ENCODE peak calls at places on chromosomes 3 and 15, in nine cellular contexts. P, K, C, U, F, H, J, L and S are unnamed samples. For H3K4me1 and H3K9me3, the result is how much of the 10 kb centered on the place peaks cover.

GRCh38 chr3:45552031-45552772 is 42.3 kb upstream of the LIMD1 start:
- DNase-seq in P (no peak), H (no peak), L (no peak), F (no peak), K (no peak), J (no peak), U (no peak), C (no peak), S (no peak)

GRCh38 chr3:133037440-133037839 is 751 bp upstream of the TMEM108 start:
- DNase-seq in C (no peak), P (no peak), H (no peak), K (no peak), U (no peak), J (no peak), F (no peak), L (peak), S (peak)

GRCh38 chr15:70020229-70020628 is 77.5 kb downstream of the TLE3 start:
- DNase-seq in H (no peak), K (no peak), F (no peak), U (no peak), J (no peak), C (no peak), L (no peak), P (no peak), S (no peak)

GRCh38 chr3:126526668-126527005 is 2.7 kb downstream of the CHST13 start:
- DNase-seq in K (no peak), L (peak), U (no peak), F (peak), P (no peak), C (no peak), J (no peak), H (no peak), S (no peak)

GRCh38 chr3:16179771-16180736 is 5.6 kb downstream of the GALNT15 start:
- DNase-seq in K (peak), H (no peak), F (no peak), L (no peak), U (no peak), C (no peak), J (no peak), P (peak), S (no peak)

GRCh38 chr15:32041294-32041693 is 11.0 kb downstream of the CHRNA7 start:
- DNase-seq in L (no peak), U (no peak), K (no peak), P (no peak), H (no peak), F (no peak), C (no peak), J (no peak), S (no peak)

GRCh38 chr15:40238927-40239591 is at the start of gene PAK6:
- DNase-seq in K (no peak), U (peak), H (no peak), P (peak), F (peak), C (peak), J (peak), L (peak), S (no peak)

GRCh38 chr3:184630861-184631260 is 69.3 kb downstream of the EPHB3 start:
- DNase-seq in K (no peak), L (no peak), U (no peak), P (no peak), J (no peak), F (no peak), H (no peak), C (no peak), S (no peak)

GRCh38 chr15:76823903-76824302 is 81.2 kb downstream of the SCAPER start:
- DNase-seq in U (no peak), F (no peak), J (no peak), H (no peak), P (no peak), L (no peak), C (no peak), K (peak), S (no peak)

GRCh38 chr15:90101130-90101968 is 919 bp downstream of the IDH2 start:
- DNase-seq in C (no peak), J (no peak), H (peak), P (peak), F (peak), U (no peak), L (peak), K (no peak), S (peak)

GRCh38 chr3:17033516-17034168 is 148.9 kb downstream of the PLCL2 start:
- DNase-seq in P (no peak), J (peak), L (no peak), C (no peak), K (peak), F (no peak), H (no peak), U (no peak), S (no peak)

GRCh38 chr3:53224026-53224425 is 31.8 kb downstream of the TKT start:
- DNase-seq in F (no peak), J (no peak), C (no peak), K (no peak), P (no peak), U (no peak), L (peak), H (no peak), S (peak)
- H3K4me1 ChIP-seq in F (under half), J (under half), C (under half), K (under half), P (under half), U (under half), L (under half), H (under half), S (under half)

GRCh38 chr3:65779393-65779792 is 259.3 kb downstream of the MAGI1 start:
- DNase-seq in H (no peak), L (no peak), K (no peak), U (no peak), P (no peak), F (no peak), C (no peak), J (no peak), S (no peak)
- H3K9me3 ChIP-seq in H (under half), L (under half), K (under half), U (under half), P (under half), F (under half), C (under half), J (under half), S (under half)

GRCh38 chr3:69174435-69174834 is 52.0 kb upstream of the LMOD3 start:
- DNase-seq in L (no peak), K (no peak), P (no peak), U (no peak), C (no peak), J (no peak), H (no peak), F (no peak), S (no peak)
- H3K4me1 ChIP-seq in L (under half), K (under half), P (under half), U (under half), C (under half), J (under half), H (under half), F (under half), S (under half)

GRCh38 chr15:20271647-20272046 is 270.0 kb downstream of the GOLGA6L6 start:
- DNase-seq in P (no peak), U (no peak), L (no peak), K (no peak), F (no peak), H (no peak), C (no peak), J (no peak), S (no peak)
- H3K9me3 ChIP-seq in P (under half), U (under half), L (under half), K (under half), F (under half), H (under half), C (under half), J (under half), S (under half)

GRCh38 chr3:197549261-197549885 is 6.4 kb downstream of the BDH1 start:
- DNase-seq in L (no peak), F (no peak), U (no peak), K (no peak), H (no peak), J (no peak), C (no peak), P (no peak), S (no peak)

GRCh38 chr3:197554196-197554561 is 1.6 kb downstream of the BDH1 start:
- DNase-seq in C (no peak), L (no peak), F (no peak), U (no peak), P (no peak), H (no peak), K (no peak), J (no peak), S (no peak)

GRCh38 chr3:197550489-197550888 is 5.3 kb downstream of the BDH1 start:
- DNase-seq in H (no peak), C (no peak), F (no peak), U (no peak), J (no peak), P (no peak), K (no peak), L (no peak), S (no peak)

GRCh38 chr3:197554562-197555280 is 1.0 kb downstream of the BDH1 start:
- DNase-seq in J (peak), P (peak), C (peak), K (peak), H (peak), L (peak), F (peak), U (peak), S (peak)

GRCh38 chr3:197552198-197552597 is 3.6 kb downstream of the BDH1 start:
- DNase-seq in J (no peak), K (no peak), C (no peak), H (no peak), F (no peak), P (no peak), U (no peak), L (no peak), S (no peak)
- H3K4me1 ChIP-seq in J (under half), K (under half), C (under half), H (under half), F (under half), P (under half), U (under half), L (under half), S (under half)

GRCh38 chr15:57605491-57605890 is 13.8 kb downstream of the MYZAP start:
- DNase-seq in K (no peak), L (no peak), C (no peak), U (no peak), H (no peak), P (no peak), F (no peak), J (no peak), S (no peak)

GRCh38 chr15:57607570-57608000 is 15.9 kb downstream of the MYZAP start:
- DNase-seq in C (peak), L (peak), J (peak), H (no peak), P (peak), U (no peak), K (peak), F (no peak), S (peak)

GRCh38 chr15:57606048-57606447 is 14.3 kb downstream of the MYZAP start:
- DNase-seq in J (no peak), K (no peak), L (no peak), P (no peak), H (no peak), F (no peak), U (no peak), C (no peak), S (no peak)

GRCh38 chr15:57606816-57607215 is 15.1 kb downstream of the MYZAP start:
- DNase-seq in L (no peak), K (no peak), U (no peak), H (no peak), C (no peak), F (no peak), J (no peak), P (no peak), S (no peak)

GRCh38 chr15:57604502-57604901 is 12.8 kb downstream of the MYZAP start:
- DNase-seq in U (no peak), K (no peak), C (no peak), F (no peak), H (no peak), P (no peak), J (no peak), L (no peak), S (peak)
- H3K9me3 ChIP-seq in U (under half), K (under half), C (under half), F (under half), H (under half), P (under half), J (under half), L (under half), S (under half)

GRCh38 chr3:81732642-81733041 is 28.8 kb downstream of the GBE1 start:
- DNase-seq in F (no peak), U (no peak), K (no peak), L (no peak), J (no peak), P (no peak), C (no peak), H (no peak), S (no peak)

GRCh38 chr3:81728766-81729544 is 32.5 kb downstream of the GBE1 start:
- DNase-seq in P (peak), C (no peak), U (no peak), F (no peak), H (no peak), K (peak), J (no peak), L (no peak), S (no peak)

GRCh38 chr3:81726132-81726531 is 35.3 kb downstream of the GBE1 start:
- DNase-seq in H (no peak), C (no peak), L (no peak), U (no peak), F (no peak), K (peak), J (no peak), P (peak), S (no peak)

GRCh38 chr3:81723732-81724313 is 37.6 kb downstream of the GBE1 start:
- DNase-seq in U (no peak), K (peak), P (peak), H (no peak), F (no peak), L (no peak), C (no peak), J (peak), S (no peak)

DNA sequence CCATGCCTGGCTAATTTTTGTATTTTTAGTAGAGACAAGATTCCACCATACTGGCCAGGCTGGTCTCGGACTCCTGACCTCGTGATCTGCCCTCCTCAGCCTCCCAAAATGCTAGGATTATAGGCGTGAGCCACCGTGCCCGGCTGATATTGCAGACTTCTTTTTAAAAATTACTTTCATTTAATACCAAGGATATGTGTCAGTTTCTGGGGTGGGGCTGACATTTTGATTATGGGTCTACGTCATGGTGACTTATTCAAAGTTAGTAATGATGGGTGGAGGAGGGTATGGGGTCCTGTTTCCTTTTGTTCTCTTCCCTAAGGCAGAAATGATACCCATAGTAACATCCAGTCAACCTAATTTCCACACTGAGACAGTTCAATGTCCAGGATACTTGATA is 34.7 kb downstream of the GBE1 start:
- DNase-seq in J (peak), K (peak), H (no peak), P (peak), U (no peak), L (no peak), C (no peak), F (no peak), S (no peak)
- H3K4me1 ChIP-seq in J (under half), K (under half), H (under half), P (under half), U (under half), L (under half), C (under half), F (under half), S (under half)

GRCh38 chr3:93962798-93963197 is 10.9 kb downstream of the PROS1 start:
- DNase-seq in C (no peak), J (no peak), P (no peak), F (no peak), K (no peak), U (no peak), H (no peak), L (no peak), S (no peak)

GRCh38 chr3:93961026-93961425 is 12.7 kb downstream of the PROS1 start:
- DNase-seq in J (no peak), F (no peak), L (no peak), U (no peak), H (no peak), P (no peak), C (no peak), K (no peak), S (no peak)

GRCh38 chr3:93961489-93961888 is 12.2 kb downstream of the PROS1 start:
- DNase-seq in J (no peak), F (no peak), C (no peak), L (no peak), K (no peak), U (no peak), P (no peak), H (no peak), S (no peak)
- H3K9me3 ChIP-seq in J (under half), F (under half), C (under half), L (under half), K (under half), U (under half), P (under half), H (under half), S (under half)